ENCODE peak calls at places on chromosomes 6 and 20, in six cellular contexts. N is COR-L47, P is amygdala, R is naive B cell, T is SW 1271, Z is T-cell. S is an unnamed sample.
A peak's percentile ranks its signal among the peaks of the same experiment; 100 is the strongest.

GRCh38 chr6:2132416-2132815 is 113.0 kb downstream of the GMDS start:
- DNase-seq in N (no peak), P (no peak), R (no peak), T (no peak), Z (no peak), S (peak; percentile 10)

GRCh38 chr6:109349419-109349987 is 32.8 kb downstream of the CD164 start:
- DNase-seq in N (peak; percentile 21), P (no peak), R (no peak), T (no peak), Z (no peak), S (peak; percentile 89)

GRCh38 chr6:161215193-161215592 is 58.7 kb downstream of the AGPAT4 start:
- DNase-seq in N (no peak), P (no peak), R (no peak), T (no peak), Z (no peak), S (peak; percentile 100)

GRCh38 chr6:90940812-90941481 is 354.1 kb upstream of the MAP3K7 start:
- DNase-seq in N (peak; percentile 54), P (no peak), R (peak; percentile 28), T (peak; percentile 70), Z (no peak), S (peak; percentile 70)

GRCh38 chr6:130513770-130514169 is 148.0 kb downstream of the TMEM200A start:
- DNase-seq in N (no peak), P (no peak), R (peak; percentile 56), T (peak; percentile 23), Z (peak; percentile 34), S (peak; percentile 83)

GRCh38 chr6:104574135-104574750 is 285.5 kb downstream of the HACE1 start:
- DNase-seq in N (no peak), P (no peak), R (no peak), T (no peak), Z (no peak), S (no peak)

GRCh38 chr20:59342017-59342957 is 41.9 kb downstream of the EDN3 start:
- DNase-seq in N (no peak), P (no peak), R (no peak), T (no peak), Z (no peak), S (no peak)

GRCh38 chr20:63956664-63957003 is 418 bp upstream of the UCKL1 start:
- DNase-seq in N (no peak), P (no peak), R (no peak), T (no peak), Z (no peak), S (no peak)

GRCh38 chr6:136037246-136037884 is 185.9 kb downstream of the PDE7B start:
- DNase-seq in N (no peak), P (no peak), R (peak; percentile 50), T (no peak), Z (no peak), S (peak; percentile 50)